ENCODE peak calls at places on chromosomes 4 and X, in ten cellular contexts. F is HCT116, I is mesendoderm, Y is osteoblast, K is Karpas-422, D is A549, H is GM23248, T is IMR-90, L is PC-3, V is GM23338. O is an unnamed sample.

GRCh38 chrX:71978164-71978563 is 67.5 kb downstream of the NHSL2 start:
- DNase-seq in H (no peak), L (no peak), D (no peak), Y (no peak), V (no peak), K (no peak), I (no peak), F (no peak), T (no peak), O (no peak)

GRCh38 chr4:183200453-183200852 is 101.4 kb downstream of the WWC2 start:
- DNase-seq in L (peak; percentile 91), V (no peak), D (no peak), F (no peak), H (peak; percentile 97), Y (peak; percentile 66), T (peak; percentile 92), I (no peak), K (no peak), O (peak; percentile 56)

GRCh38 chr4:91243132-91243531 is 1060.6 kb upstream of the GRID2 start:
- DNase-seq in V (no peak), L (peak; percentile 7), F (no peak), T (no peak), D (no peak), K (no peak), Y (no peak), I (no peak), H (no peak), O (no peak)

GRCh38 chrX:72029473-72030411 is 102.0 kb downstream of the RTL5 start:
- DNase-seq in Y (no peak), K (no peak), H (peak; percentile 83), D (peak; percentile 49), T (peak; percentile 90), V (no peak), I (no peak), L (peak; percentile 93), F (no peak), O (peak; percentile 79)

GRCh38 chr4:184371390-184371787 is 103.0 kb downstream of the IRF2 start:
- DNase-seq in F (no peak), I (no peak), Y (no peak), D (no peak), L (no peak), V (no peak), K (no peak), T (no peak), H (no peak), O (no peak)

GRCh38 chrX:14409341-14409740 is 120.0 kb upstream of the GLRA2 start:
- DNase-seq in V (no peak), H (peak; percentile 15), Y (no peak), T (no peak), L (peak; percentile 82), I (no peak), F (no peak), D (no peak), K (no peak), O (no peak)

GRCh38 chrX:23871905-23872546 is 35.7 kb downstream of the APOO start:
- DNase-seq in T (no peak), Y (no peak), I (no peak), H (no peak), V (no peak), K (no peak), F (no peak), L (no peak), D (no peak), O (no peak)

GRCh38 chr4:93897559-93897958 is 69.0 kb downstream of the ATOH1 start:
- DNase-seq in H (peak; percentile 19), Y (peak; percentile 22), F (peak; percentile 6), I (peak; percentile 8), T (no peak), V (peak; percentile 21), L (peak; percentile 42), K (peak; percentile 66), D (peak; percentile 7), O (peak; percentile 1)

GRCh38 chr4:7890635-7891393 is 48.8 kb downstream of the AFAP1 start:
- DNase-seq in K (no peak), D (no peak), Y (peak; percentile 83), V (peak; percentile 35), H (peak; percentile 86), I (peak; percentile 67), L (peak; percentile 75), F (no peak), T (peak; percentile 92), O (peak; percentile 64)

GRCh38 chr4:35229021-35229420 is 1015.3 kb downstream of the ARAP2 start:
- DNase-seq in D (no peak), K (no peak), I (no peak), Y (no peak), H (no peak), V (no peak), F (no peak), L (no peak), T (no peak), O (no peak)

GRCh38 chr4:94690851-94691254 is 66.9 kb upstream of the BMPR1B start:
- DNase-seq in F (no peak), Y (peak; percentile 14), I (peak; percentile 34), H (peak; percentile 56), L (peak; percentile 78), K (no peak), D (peak; percentile 21), V (no peak), T (peak; percentile 51), O (peak; percentile 79)

GRCh38 chr4:181688886-181689285 is 554.3 kb upstream of the TENM3 start:
- DNase-seq in K (no peak), I (no peak), F (no peak), Y (no peak), H (no peak), T (peak; percentile 15), V (no peak), D (no peak), L (no peak), O (no peak)

GRCh38 chrX:45803383-45803921 is 602.8 kb upstream of the DIPK2B start:
- DNase-seq in H (peak; percentile 90), K (no peak), I (no peak), V (no peak), D (no peak), L (peak; percentile 95), F (peak; percentile 73), Y (peak; percentile 35), T (peak; percentile 94), O (peak; percentile 90)

GRCh38 chr4:23333946-23334878 is 555.6 kb downstream of the PPARGC1A start:
- DNase-seq in T (peak; percentile 71), I (peak; percentile 79), Y (no peak), L (peak; percentile 77), F (no peak), K (peak; percentile 94), D (no peak), H (peak; percentile 47), V (peak; percentile 85), O (peak; percentile 90)

GRCh38 chr4:145352438-145353145 is 129.1 kb upstream of the SMAD1 start:
- DNase-seq in T (no peak), L (no peak), F (no peak), Y (no peak), K (no peak), V (no peak), D (no peak), H (no peak), I (no peak), O (no peak)

GRCh38 chr4:145347684-145348083 is 134.0 kb upstream of the SMAD1 start:
- DNase-seq in Y (peak; percentile 84), I (no peak), D (no peak), F (no peak), K (no peak), V (no peak), L (no peak), H (no peak), T (peak; percentile 11), O (peak; percentile 37)

GRCh38 chr4:145351162-145351561 is 130.5 kb upstream of the SMAD1 start:
- DNase-seq in D (no peak), K (no peak), L (no peak), I (no peak), T (no peak), F (no peak), H (no peak), Y (no peak), V (no peak), O (no peak)

GRCh38 chr4:145346081-145346480 is 135.6 kb upstream of the SMAD1 start:
- DNase-seq in D (no peak), L (no peak), H (no peak), I (no peak), V (no peak), F (no peak), K (no peak), T (no peak), Y (no peak), O (no peak)

GRCh38 chr4:145351922-145352321 is 129.7 kb upstream of the SMAD1 start:
- DNase-seq in K (no peak), D (no peak), V (no peak), Y (no peak), H (no peak), F (no peak), L (no peak), T (no peak), I (no peak), O (no peak)
- H3K27ac ChIP-seq in K (no peak overlapping the region), D (no peak overlapping the region), V (no peak overlapping the region), Y (no peak overlapping the region), H (no peak overlapping the region), F (no peak overlapping the region), L (no peak overlapping the region), T (no peak overlapping the region), I (no peak overlapping the region), O (no peak overlapping the region)

GRCh38 chr4:177974461-177974860 is 532.2 kb upstream of the AGA start:
- DNase-seq in D (no peak), H (no peak), V (no peak), K (no peak), T (peak; percentile 31), I (no peak), Y (no peak), L (peak; percentile 18), F (no peak), O (no peak)
- H3K4me3 ChIP-seq in D (no peak overlapping the region), H (no peak overlapping the region), V (no peak overlapping the region), K (no peak overlapping the region), T (no peak overlapping the region), I (no peak overlapping the region), Y (no peak overlapping the region), L (no peak overlapping the region), F (no peak overlapping the region), O (no peak overlapping the region)

DNA sequence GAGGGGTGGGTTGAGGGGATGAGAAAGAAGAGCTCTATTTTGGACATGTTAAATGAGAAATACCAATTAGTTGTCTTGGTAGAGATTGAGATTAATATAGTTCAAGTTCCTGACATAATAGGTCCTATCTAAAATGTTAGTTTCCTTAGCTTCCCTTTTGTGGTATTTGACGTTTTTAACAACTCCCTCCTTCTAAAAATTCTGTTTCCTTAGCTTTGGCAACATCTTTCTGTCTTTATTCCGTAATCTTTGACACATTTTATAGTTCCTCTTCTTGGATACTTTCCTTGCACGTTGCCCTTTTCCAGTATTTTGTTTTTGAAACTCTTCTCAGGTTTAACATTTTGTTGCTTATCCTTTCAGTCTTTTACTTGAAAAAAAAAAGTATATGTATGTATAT is 36.9 kb downstream of the LAMTOR3 start:
- DNase-seq in Y (no peak), V (no peak), F (no peak), I (no peak), H (no peak), D (no peak), T (no peak), K (no peak), L (no peak), O (no peak)
- H3K4me2 ChIP-seq in Y (no peak overlapping the region), V (no peak overlapping the region), F (no peak overlapping the region), I (no peak overlapping the region), H (no peak overlapping the region), D (no peak overlapping the region), T (no peak overlapping the region), K (no peak overlapping the region), L (no peak overlapping the region), O (no peak overlapping the region)

DNA sequence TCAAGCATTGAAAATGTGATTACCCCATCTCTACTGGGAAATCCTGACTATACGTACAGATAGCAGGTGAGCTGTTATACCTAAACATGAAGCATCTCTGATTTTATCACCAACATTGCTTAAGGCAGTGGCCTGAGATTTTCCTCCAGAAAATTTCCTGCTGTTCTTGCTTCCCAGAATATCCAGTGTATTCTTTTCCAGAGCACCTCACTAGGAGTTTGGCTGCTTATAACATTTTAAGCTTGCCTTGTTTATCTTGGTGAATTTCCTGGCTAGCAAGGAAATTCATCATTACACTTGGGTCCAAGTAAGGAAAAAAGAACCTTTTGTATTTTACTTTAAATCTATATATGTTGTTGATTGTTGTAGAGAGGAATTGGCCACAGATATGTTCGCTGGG is 73.0 kb upstream of the CLCN4 start:
- DNase-seq in Y (no peak), L (no peak), T (no peak), I (no peak), V (no peak), H (no peak), K (no peak), D (no peak), F (no peak), O (no peak)
- H3K27ac ChIP-seq in Y (no peak overlapping the region), L (peak overlapping the region; percentile 40), T (no peak overlapping the region), I (no peak overlapping the region), V (no peak overlapping the region), H (no peak overlapping the region), K (no peak overlapping the region), D (no peak overlapping the region), F (no peak overlapping the region), O (no peak overlapping the region)

O was measured in mesenchymal stem cell.